ENCODE peak calls at places on chromosomes 5 and 9, in nine cellular contexts. J is fibroblast of the aortic adventitia; B is CD8-positive, alpha-beta T cell; T is RWPE1; M is IMR-90; R is Panc1; Y is heart right ventricle; U is choroid plexus epithelial cell; Z is activated B cell treated with CpG ODN at 0.5 μM for 24 hours. Q is an unnamed sample.

GRCh38 chr5:173772407-173773059 is 115.6 kb upstream of the CPEB4 start:
- DNase-seq in J (no peak), R (no peak), Z (no peak), Y (no peak), T (no peak), B (no peak), U (no peak), M (peak; percentile 55), Q (no peak)

GRCh38 chr9:76401580-76402354 is 7.5 kb upstream of the RFK start:
- DNase-seq in M (peak; percentile 67), J (no peak), U (no peak), R (no peak), T (no peak), Y (no peak), Z (no peak), B (no peak), Q (no peak)

GRCh38 chr9:32264171-32264862 is 120.1 kb upstream of the ACO1 start:
- DNase-seq in J (peak; percentile 25), Y (no peak), U (peak; percentile 35), Z (no peak), R (no peak), B (no peak), M (peak; percentile 14), T (no peak), Q (no peak)

GRCh38 chr5:171614511-171614910 is 171.1 kb upstream of the SMIM23 start:
- DNase-seq in U (no peak), B (no peak), M (no peak), J (no peak), R (no peak), Z (no peak), Y (no peak), T (no peak), Q (no peak)

GRCh38 chr5:107968998-107969397 is 298.3 kb upstream of the EFNA5 start:
- DNase-seq in B (no peak), Y (no peak), Z (no peak), T (no peak), M (peak; percentile 56), R (no peak), U (peak; percentile 40), J (peak; percentile 36), Q (no peak)

GRCh38 chr9:5448016-5448415 is 2.3 kb upstream of the CD274 start:
- DNase-seq in M (no peak), Y (no peak), B (no peak), T (no peak), R (no peak), U (no peak), Z (no peak), J (no peak), Q (no peak)

GRCh38 chr5:110112355-110112754 is 422.6 kb downstream of the MAN2A1 start:
- DNase-seq in J (no peak), U (no peak), Z (no peak), R (no peak), M (no peak), B (no peak), T (no peak), Y (no peak), Q (no peak)

GRCh38 chr9:116951588-116952433 is 264.7 kb downstream of the TRIM32 start:
- DNase-seq in Y (no peak), U (peak; percentile 35), M (peak; percentile 98), T (peak; percentile 88), R (no peak), Z (no peak), B (no peak), J (peak; percentile 69), Q (no peak)

GRCh38 chr5:61641748-61642565 is 309.9 kb downstream of the ZSWIM6 start:
- DNase-seq in R (no peak), J (peak; percentile 28), U (peak; percentile 41), M (no peak), T (no peak), B (no peak), Y (no peak), Z (no peak), Q (no peak)

GRCh38 chr9:119164716-119165115 is 204.5 kb downstream of the BRINP1 start:
- DNase-seq in R (no peak), U (no peak), M (no peak), Y (no peak), B (no peak), J (no peak), T (no peak), Z (no peak), Q (no peak)

DNA sequence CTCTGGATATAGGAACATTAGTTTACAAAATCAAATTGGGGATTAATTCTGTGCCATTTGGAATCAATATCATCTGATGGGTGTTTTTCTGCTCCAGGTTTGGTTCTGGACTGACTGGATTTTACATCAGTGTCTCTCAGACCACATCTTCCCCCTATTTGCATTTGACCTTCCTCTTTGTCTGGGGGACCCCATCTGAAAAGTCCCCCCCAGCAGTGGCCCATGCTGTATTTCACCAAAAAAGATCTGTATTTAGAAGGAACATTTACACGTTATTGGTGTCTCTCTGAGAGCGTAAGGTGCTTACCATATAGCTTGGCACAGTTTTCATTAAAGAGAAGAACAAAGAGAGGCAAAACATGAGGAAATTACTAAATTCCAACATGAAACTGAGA is 215.6 kb upstream of the CLINT1 start:
- DNase-seq in Z (no peak), Y (no peak), B (no peak), T (no peak), R (no peak), M (no peak), J (no peak), U (no peak), Q (no peak)
- TF ChIP-seq CTCF in Z (no peak), Y (no peak), B (no peak), T (no peak), R (no peak), M (no peak), J (no peak), U (no peak), Q (no peak)

GRCh38 chr5:169850407-169850806 is 129.9 kb downstream of the INSYN2B start:
- DNase-seq in J (no peak), B (no peak), R (no peak), T (no peak), Y (no peak), Z (no peak), U (no peak), M (no peak), Q (no peak)
- TF ChIP-seq CTCF in J (no peak), B (no peak), R (peak; percentile 18), T (no peak), Y (no peak), Z (no peak), U (peak; percentile 38), M (no peak), Q (peak; percentile 26)

DNA sequence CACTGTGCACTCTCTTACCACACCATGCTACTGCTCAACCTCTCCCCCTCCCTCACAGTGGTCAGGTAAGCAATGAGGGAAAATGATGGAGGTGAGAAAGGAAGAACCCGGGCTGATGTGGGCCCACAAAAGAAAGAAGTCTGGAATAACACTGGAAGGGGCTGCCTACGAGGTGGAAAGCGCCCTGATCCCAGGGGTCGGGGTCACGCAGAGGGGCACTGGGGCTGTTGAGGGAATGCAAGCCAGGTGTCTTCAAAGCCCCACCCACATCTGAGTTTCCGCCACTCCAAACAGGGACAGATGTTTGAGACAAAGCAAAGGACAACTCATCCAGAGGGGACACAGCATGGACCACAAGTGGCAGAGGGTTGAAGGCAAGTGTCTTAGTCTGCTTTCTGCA is 4.2 kb downstream of the TNIP1 start:
- DNase-seq in Z (no peak), R (no peak), J (no peak), T (no peak), M (no peak), Y (no peak), B (no peak), U (no peak), Q (no peak)
- TF ChIP-seq CTCF in Z (no peak), R (no peak), J (no peak), T (no peak), M (no peak), Y (no peak), B (no peak), U (no peak), Q (no peak)

GRCh38 chr9:99101271-99101670 is 3.6 kb upstream of the TGFBR1 start:
- DNase-seq in Y (no peak), R (no peak), M (no peak), J (no peak), T (no peak), B (no peak), U (no peak), Z (no peak), Q (no peak)
- TF ChIP-seq CTCF in Y (no peak), R (no peak), M (no peak), J (no peak), T (no peak), B (no peak), U (no peak), Z (no peak), Q (no peak)

GRCh38 chr9:108889649-108890067 is 27.6 kb downstream of the ACTL7A start:
- DNase-seq in T (peak; percentile 29), M (peak; percentile 67), B (no peak), J (peak; percentile 30), U (peak; percentile 78), Z (no peak), R (no peak), Y (no peak), Q (no peak)
- TF ChIP-seq CTCF in T (no peak), M (peak; percentile 44), B (no peak), J (peak; percentile 11), U (peak; percentile 53), Z (no peak), R (peak; percentile 23), Y (peak; percentile 23), Q (no peak)

DNA sequence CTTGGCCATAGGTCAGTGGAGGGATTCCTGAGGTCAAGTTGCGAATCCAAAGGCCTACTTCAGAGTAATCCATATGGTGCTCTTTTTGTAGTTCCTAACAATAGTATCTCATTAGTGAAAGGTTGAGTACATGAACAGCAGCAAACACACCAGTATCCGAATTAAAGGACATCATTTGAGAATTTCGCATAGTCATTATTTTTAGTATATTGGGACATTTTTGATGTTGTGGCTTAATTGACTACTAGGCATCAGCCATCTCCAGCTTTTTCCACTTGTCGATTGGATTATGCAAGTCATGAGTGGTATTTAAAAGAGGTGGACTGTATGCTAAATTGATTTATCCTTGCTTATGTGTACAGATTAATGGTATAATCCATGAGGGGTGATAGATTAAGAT is 23.7 kb downstream of the MAP3K1 start:
- DNase-seq in J (no peak), Z (no peak), Y (no peak), U (no peak), M (no peak), B (no peak), R (no peak), T (no peak), Q (no peak)
- TF ChIP-seq CTCF in J (no peak), Z (no peak), Y (no peak), U (no peak), M (no peak), B (no peak), R (no peak), T (no peak), Q (no peak)